ENCODE peak calls at places on chromosomes 12 and 14, in four cellular contexts. M, B, O and L are unnamed samples.

GRCh38 chr14:31950760-31951637 is 126.1 kb upstream of the ARHGAP5 start:
- DNase-seq in M (peak), B (no peak), O (peak), L (no peak)

GRCh38 chr14:46580941-46581671 is 70.5 kb downstream of the RPL10L start:
- DNase-seq in M (no peak), B (no peak), O (no peak), L (peak)

GRCh38 chr12:4388032-4388431 is 8.5 kb upstream of the FGF23 start:
- DNase-seq in M (no peak), B (no peak), O (no peak), L (no peak)

GRCh38 chr12:31008961-31009840 is 64.5 kb upstream of the DDX11 start:
- DNase-seq in M (no peak), B (no peak), O (no peak), L (no peak)

GRCh38 chr14:22513066-22513812 is 75.8 kb downstream of the DAD1 start:
- DNase-seq in M (no peak), B (no peak), O (no peak), L (no peak)

GRCh38 chr12:132393991-132394949 is 64.9 kb upstream of the GALNT9 start:
- DNase-seq in M (no peak), B (no peak), O (no peak), L (no peak)

GRCh38 chr12:42905419-42905705 is 315.8 kb upstream of the PRICKLE1 start:
- DNase-seq in M (no peak), B (no peak), O (no peak), L (no peak)

GRCh38 chr12:127145929-127146789 is 1120.8 kb upstream of the TMEM132C start:
- DNase-seq in M (peak), B (peak), O (peak), L (no peak)

GRCh38 chr14:90570463-90570860 is 173.6 kb downstream of the CALM1 start:
- DNase-seq in M (no peak), B (no peak), O (no peak), L (no peak)

GRCh38 chr12:132429932-132430643 is 59.9 kb upstream of the FBRSL1 start:
- DNase-seq in M (no peak), B (no peak), O (no peak), L (peak)

GRCh38 chr14:22266683-22267082 is 322.3 kb downstream of the DAD1 start:
- DNase-seq in M (no peak), B (no peak), O (no peak), L (no peak)

GRCh38 chr14:100472094-100472455 is 115.1 kb downstream of the BEGAIN start:
- DNase-seq in M (no peak), B (no peak), O (no peak), L (no peak)

GRCh38 chr12:31813305-31813704 is 84.5 kb upstream of the AMN1 start:
- DNase-seq in M (no peak), B (no peak), O (no peak), L (no peak)

GRCh38 chr12:38386238-38386985 is 69.8 kb downstream of the ALG10B start:
- DNase-seq in M (no peak), B (no peak), O (no peak), L (no peak)

GRCh38 chr12:106919910-106920544 is 35.7 kb upstream of the TMEM263 start:
- DNase-seq in M (peak), B (no peak), O (peak), L (peak)

GRCh38 chr12:62247646-62248045 is 12.6 kb upstream of the USP15 start:
- DNase-seq in M (no peak), B (no peak), O (no peak), L (no peak)

GRCh38 chr12:46430340-46430948 is 57.9 kb upstream of the SLC38A2 start:
- DNase-seq in M (no peak), B (no peak), O (peak), L (peak)

GRCh38 chr12:104353012-104353981 is 49.8 kb downstream of the EID3 start:
- DNase-seq in M (no peak), B (no peak), O (no peak), L (no peak)

GRCh38 chr12:56034586-56035332 is 7.0 kb upstream of the RPS26 start:
- DNase-seq in M (no peak), B (no peak), O (no peak), L (no peak)

GRCh38 chr14:24692382-24693352 is 58.7 kb upstream of the GZMB start:
- DNase-seq in M (no peak), B (peak), O (no peak), L (no peak)

GRCh38 chr12:9646794-9647622 is 22.5 kb upstream of the CLEC2D start:
- DNase-seq in M (no peak), B (no peak), O (no peak), L (peak)

GRCh38 chr12:5432011-5432400 is at the start of gene NTF3:
- DNase-seq in M (no peak), B (no peak), O (peak), L (peak)

GRCh38 chr14:100787659-100788058 is 38.3 kb upstream of the MEG3 start:
- DNase-seq in M (no peak), B (no peak), O (no peak), L (no peak)

GRCh38 chr12:76080729-76081415 is 3.6 kb downstream of the NAP1L1 start:
- DNase-seq in M (no peak), B (no peak), O (no peak), L (peak)

GRCh38 chr12:104215638-104216297 is at the start of gene TXNRD1:
- DNase-seq in M (peak), B (peak), O (peak), L (peak)